ENCODE peak calls at places on chromosomes 2 and 18, in eight cellular contexts. W, T, H, X, C, D, N and A are unnamed samples.

GRCh38 chr2:112725545-112726457 is 5.0 kb downstream of the NT5DC4 start:
- DNase-seq in N (no peak), T (peak), D (no peak), C (no peak), H (no peak), W (no peak), X (no peak), A (no peak)

GRCh38 chr2:79511320-79511951 is 1.4 kb upstream of the CTNNA2 start:
- DNase-seq in D (peak), T (no peak), N (no peak), C (no peak), H (peak), X (no peak), W (no peak), A (no peak)

GRCh38 chr2:45897836-45898235 is 246.4 kb downstream of the PRKCE start:
- DNase-seq in H (no peak), X (no peak), N (no peak), T (no peak), W (no peak), D (no peak), C (no peak), A (no peak)

GRCh38 chr18:37259711-37260110 is 305.9 kb downstream of the CELF4 start:
- DNase-seq in W (no peak), N (no peak), T (no peak), H (no peak), C (no peak), X (no peak), D (no peak), A (no peak)

GRCh38 chr2:235220331-235220730 is 268.5 kb downstream of the SH3BP4 start:
- DNase-seq in X (no peak), C (no peak), H (no peak), D (no peak), N (no peak), T (no peak), W (no peak), A (no peak)

GRCh38 chr2:191869178-191869577 is 22.3 kb upstream of the CAVIN2 start:
- DNase-seq in W (no peak), X (no peak), N (no peak), H (peak), T (no peak), D (peak), C (no peak), A (no peak)

GRCh38 chr2:224576098-224576715 is 9.0 kb downstream of the CUL3 start:
- DNase-seq in C (no peak), N (no peak), D (no peak), T (no peak), W (no peak), H (no peak), X (no peak), A (no peak)

GRCh38 chr2:144834954-144835633 is 315.2 kb upstream of the ZEB2 start:
- DNase-seq in X (no peak), D (no peak), H (no peak), C (no peak), W (no peak), T (no peak), N (no peak), A (peak)

GRCh38 chr2:197090713-197091367 is 164.3 kb upstream of the PGAP1 start:
- DNase-seq in W (no peak), D (no peak), T (no peak), H (no peak), N (no peak), X (no peak), C (no peak), A (no peak)

GRCh38 chr18:38481576-38481975 is 916.0 kb upstream of the CELF4 start:
- DNase-seq in H (no peak), C (no peak), D (peak), X (no peak), T (no peak), W (no peak), N (no peak), A (peak)

GRCh38 chr2:69177063-69177771 is 164.2 kb downstream of the ANTXR1 start:
- DNase-seq in C (peak), T (no peak), N (no peak), H (no peak), X (no peak), D (peak), W (no peak), A (no peak)

GRCh38 chr2:64374686-64375085 is 79.3 kb upstream of the LGALSL start:
- DNase-seq in X (no peak), C (no peak), W (no peak), H (no peak), T (no peak), D (no peak), N (no peak), A (no peak)

GRCh38 chr18:66548747-66549146 is 55.1 kb downstream of the CDH19 start:
- DNase-seq in X (no peak), C (no peak), W (no peak), H (no peak), D (no peak), T (no peak), N (no peak), A (no peak)

GRCh38 chr2:220966636-220967035 is 605.5 kb downstream of the EPHA4 start:
- DNase-seq in D (no peak), H (no peak), C (peak), N (no peak), W (no peak), T (no peak), X (no peak), A (no peak)

GRCh38 chr2:1521878-1522495 is 108.7 kb downstream of the TPO start:
- DNase-seq in T (no peak), C (no peak), D (no peak), W (no peak), H (no peak), X (no peak), N (no peak), A (no peak)

GRCh38 chr2:238728322-238729260 is 119.3 kb upstream of the TWIST2 start:
- DNase-seq in H (no peak), N (no peak), T (no peak), W (no peak), D (no peak), X (no peak), C (peak), A (no peak)

GRCh38 chr2:54634564-54635511 is 88.6 kb upstream of the EML6 start:
- DNase-seq in C (peak), W (no peak), H (no peak), X (peak), N (no peak), T (peak), D (no peak), A (no peak)

GRCh38 chr18:27808678-27809077 is 368.3 kb downstream of the CDH2 start:
- DNase-seq in N (no peak), H (no peak), W (no peak), X (no peak), C (no peak), D (no peak), T (no peak), A (no peak)

GRCh38 chr2:61536723-61537581 is 1.2 kb downstream of the XPO1 start:
- DNase-seq in C (peak), X (peak), H (peak), T (peak), D (peak), N (peak), W (peak), A (peak)

GRCh38 chr2:239190346-239190745 is 210.5 kb downstream of the HDAC4 start:
- DNase-seq in C (no peak), T (no peak), W (no peak), N (no peak), H (no peak), D (no peak), X (no peak), A (no peak)

GRCh38 chr18:2515408-2515807 is 55.9 kb downstream of the METTL4 start:
- DNase-seq in C (peak), N (no peak), T (no peak), H (no peak), W (no peak), X (no peak), D (no peak), A (no peak)

GRCh38 chr2:121330921-121331320 is 45.9 kb upstream of the TFCP2L1 start:
- DNase-seq in D (no peak), X (no peak), W (no peak), N (no peak), C (no peak), H (no peak), T (no peak), A (no peak)

GRCh38 chr2:42856891-42857632 is 64.7 kb upstream of the HAAO start:
- DNase-seq in N (no peak), C (no peak), H (no peak), D (no peak), T (no peak), X (no peak), W (no peak), A (no peak)

GRCh38 chr2:222722327-222722946 is 51.0 kb downstream of the MOGAT1 start:
- DNase-seq in N (no peak), W (no peak), H (no peak), D (no peak), C (no peak), X (peak), T (no peak), A (no peak)

GRCh38 chr2:230202430-230203109 is 17.2 kb downstream of the SP110 start:
- DNase-seq in D (no peak), C (no peak), H (no peak), N (no peak), X (no peak), T (peak), W (no peak), A (no peak)

GRCh38 chr2:128309341-128310093 is 9.2 kb downstream of the HS6ST1 start:
- DNase-seq in T (no peak), D (peak), H (no peak), C (no peak), N (no peak), W (no peak), X (no peak), A (peak)

GRCh38 chr18:50819027-50819726 is 639 bp downstream of the MRO start:
- DNase-seq in C (peak), W (no peak), N (no peak), T (no peak), X (no peak), D (peak), H (peak), A (peak)

GRCh38 chr2:38016177-38016576 is 59.8 kb downstream of the CYP1B1 start:
- DNase-seq in T (no peak), C (no peak), W (no peak), N (no peak), X (no peak), D (no peak), H (no peak), A (no peak)